ENCODE peak calls at places on chromosomes 2 and 18, in eight cellular contexts. X is psoas muscle; R is testis; O is stimulated activated CD4-positive, alpha-beta T cell treated with anti-CD3 and anti-CD28 coated beads, Interleukin-2, amount 100 ng/mL, for 48 hours; N is T-helper 9 cell; W is progenitor cell of endocrine pancreas; Y is heart left ventricle; D is SJSA1. U is an unnamed sample.

GRCh38 chr18:43009666-43010065 is 105.8 kb downstream of the RIT2 start:
- DNase-seq in X (no peak), R (no peak), O (no peak), N (no peak), W (no peak), Y (no peak), D (no peak), U (no peak)

GRCh38 chr2:219644801-219645480 is 17.5 kb downstream of the SLC4A3 start:
- DNase-seq in X (peak), R (no peak), O (no peak), N (no peak), W (no peak), Y (peak), D (no peak), U (no peak)

GRCh38 chr2:23656597-23656973 is 270.3 kb downstream of the ATAD2B start:
- DNase-seq in X (no peak), R (no peak), O (no peak), N (no peak), W (no peak), Y (no peak), D (no peak), U (no peak)

GRCh38 chr2:150480971-150481830 is 6.3 kb downstream of the RND3 start:
- DNase-seq in X (no peak), R (no peak), O (no peak), N (no peak), W (no peak), Y (no peak), D (no peak), U (no peak)

GRCh38 chr2:86480105-86480504 is 38.9 kb downstream of the KDM3A start:
- DNase-seq in X (no peak), R (peak), O (no peak), N (no peak), W (no peak), Y (peak), D (no peak), U (no peak)

GRCh38 chr18:23872701-23873550 is 141.6 kb upstream of the TTC39C start:
- DNase-seq in X (no peak), R (no peak), O (no peak), N (peak), W (no peak), Y (no peak), D (no peak), U (no peak)

GRCh38 chr18:79530821-79531220 is 135.1 kb downstream of the NFATC1 start:
- DNase-seq in X (peak), R (no peak), O (no peak), N (no peak), W (no peak), Y (no peak), D (no peak), U (no peak)

GRCh38 chr2:181106789-181107418 is 126.5 kb downstream of the UBE2E3 start:
- DNase-seq in X (no peak), R (no peak), O (no peak), N (no peak), W (no peak), Y (no peak), D (peak), U (peak)

GRCh38 chr2:235468978-235469694 is 24.7 kb upstream of the AGAP1 start:
- DNase-seq in X (no peak), R (no peak), O (no peak), N (no peak), W (no peak), Y (no peak), D (no peak), U (peak)

GRCh38 chr2:120442541-120442922 is 96.6 kb downstream of the INHBB start:
- DNase-seq in X (no peak), R (no peak), O (no peak), N (no peak), W (no peak), Y (no peak), D (no peak), U (no peak)

GRCh38 chr2:27960237-27960912 is 69.8 kb downstream of the BABAM2 start:
- DNase-seq in X (no peak), R (no peak), O (no peak), N (no peak), W (no peak), Y (no peak), D (peak), U (peak)

GRCh38 chr2:156476516-156477206 is 40.5 kb downstream of the GPD2 start:
- DNase-seq in X (no peak), R (no peak), O (no peak), N (no peak), W (no peak), Y (no peak), D (peak), U (peak)

GRCh38 chr2:25411753-25412152 is 70.0 kb upstream of the DNMT3A start:
- DNase-seq in X (no peak), R (no peak), O (no peak), N (no peak), W (no peak), Y (no peak), D (no peak), U (no peak)

GRCh38 chr2:195863564-195863963 is 205.1 kb downstream of the DNAH7 start:
- DNase-seq in X (no peak), R (no peak), O (no peak), N (no peak), W (no peak), Y (no peak), D (no peak), U (no peak)

GRCh38 chr2:161905389-161906046 is 168.5 kb downstream of the DPP4 start:
- DNase-seq in X (no peak), R (no peak), O (no peak), N (no peak), W (no peak), Y (no peak), D (no peak), U (no peak)